ENCODE peak calls at places on chromosomes 5 and 9, in ten cellular contexts. A is activated naive CD4-positive, alpha-beta T cell; W is mesendoderm; J is left ventricle myocardium inferior; T is cardiac fibroblast; B is amniotic epithelial cell; N is H4; C is colonic mucosa; K is IMR-90; O is iPS-NIHi11. S is an unnamed sample.
A peak's percentile ranks its signal among the peaks of the same experiment; 100 is the strongest.

GRCh38 chr9:17531642-17532254 is 47.1 kb upstream of the SH3GL2 start:
- DNase-seq in A (no peak), W (peak; percentile 51), J (no peak), T (peak; percentile 67), B (peak; percentile 40), N (peak; percentile 16), C (peak; percentile 50), K (peak; percentile 60), O (peak; percentile 38), S (peak; percentile 32)

GRCh38 chr5:92939428-92939827 is 641.6 kb downstream of the NR2F1-AS1 start:
- DNase-seq in A (no peak), W (peak; percentile 51), J (no peak), T (peak; percentile 29), B (no peak), N (no peak), C (no peak), K (no peak), O (no peak), S (no peak)

GRCh38 chr9:112378441-112379176 is 1.3 kb upstream of the HSDL2 start:
- DNase-seq in A (no peak), W (peak; percentile 75), J (peak; percentile 21), T (no peak), B (no peak), N (no peak), C (peak; percentile 51), K (no peak), O (peak; percentile 10), S (no peak)

GRCh38 chr5:96433066-96433447 is at the start of gene PCSK1:
- DNase-seq in A (no peak), W (peak; percentile 59), J (no peak), T (no peak), B (no peak), N (no peak), C (no peak), K (no peak), O (peak; percentile 14), S (no peak)

GRCh38 chr5:8683528-8683927 is 814.6 kb downstream of the MTRR start:
- DNase-seq in A (no peak), W (no peak), J (no peak), T (no peak), B (peak; percentile 15), N (no peak), C (no peak), K (no peak), O (no peak), S (no peak)

GRCh38 chr5:73346878-73347408 is 101.6 kb downstream of the FOXD1 start:
- DNase-seq in A (no peak), W (no peak), J (no peak), T (no peak), B (no peak), N (no peak), C (no peak), K (no peak), O (no peak), S (no peak)

GRCh38 chr9:125631391-125632085 is 75.5 kb downstream of the MAPKAP1 start:
- DNase-seq in A (no peak), W (peak; percentile 65), J (no peak), T (peak; percentile 80), B (peak; percentile 76), N (peak; percentile 32), C (peak; percentile 40), K (peak; percentile 57), O (peak; percentile 46), S (peak; percentile 35)

GRCh38 chr5:158812381-158812780 is 287.3 kb downstream of the EBF1 start:
- DNase-seq in A (peak; percentile 9), W (peak; percentile 5), J (peak; percentile 18), T (no peak), B (no peak), N (no peak), C (peak; percentile 20), K (no peak), O (peak; percentile 19), S (no peak)

GRCh38 chr5:13470975-13471374 is 473.5 kb downstream of the DNAH5 start:
- DNase-seq in A (no peak), W (no peak), J (no peak), T (no peak), B (no peak), N (no peak), C (no peak), K (no peak), O (no peak), S (no peak)

GRCh38 chr9:115378758-115379157 is 260.8 kb upstream of the TNC start:
- DNase-seq in A (no peak), W (no peak), J (no peak), T (no peak), B (no peak), N (no peak), C (no peak), K (no peak), O (no peak), S (no peak)

GRCh38 chr5:133565993-133566392 is 46.3 kb downstream of the FSTL4 start:
- DNase-seq in A (no peak), W (peak; percentile 50), J (no peak), T (peak; percentile 22), B (peak; percentile 13), N (no peak), C (no peak), K (peak; percentile 18), O (peak; percentile 60), S (no peak)

GRCh38 chr5:123530728-123531127 is 18.8 kb downstream of the CSNK1G3 start:
- DNase-seq in A (no peak), W (no peak), J (no peak), T (no peak), B (no peak), N (no peak), C (no peak), K (no peak), O (no peak), S (no peak)

GRCh38 chr5:146528232-146528631 is 12.2 kb upstream of the GPR151 start:
- DNase-seq in A (no peak), W (no peak), J (no peak), T (peak; percentile 17), B (peak; percentile 14), N (no peak), C (no peak), K (no peak), O (no peak), S (no peak)

GRCh38 chr5:158498959-158499679 is 600.6 kb downstream of the EBF1 start:
- DNase-seq in A (no peak), W (no peak), J (no peak), T (no peak), B (no peak), N (no peak), C (no peak), K (no peak), O (no peak), S (no peak)

GRCh38 chr9:107948086-107948485 is 458.5 kb upstream of the KLF4 start:
- DNase-seq in A (no peak), W (peak; percentile 48), J (no peak), T (no peak), B (no peak), N (peak; percentile 49), C (no peak), K (no peak), O (no peak), S (no peak)

GRCh38 chr9:77802512-77803293 is 154.6 kb upstream of the GNA14 start:
- DNase-seq in A (no peak), W (no peak), J (no peak), T (no peak), B (no peak), N (no peak), C (no peak), K (no peak), O (no peak), S (no peak)

GRCh38 chr5:58259685-58260152 is 200.2 kb downstream of the PLK2 start:
- DNase-seq in A (no peak), W (peak; percentile 98), J (no peak), T (peak; percentile 69), B (peak; percentile 89), N (peak; percentile 76), C (no peak), K (peak; percentile 98), O (peak; percentile 62), S (no peak)

GRCh38 chr5:172775326-172776234 is 4.6 kb upstream of the DUSP1 start:
- DNase-seq in A (no peak), W (peak; percentile 39), J (peak; percentile 60), T (peak; percentile 94), B (peak; percentile 99), N (peak; percentile 69), C (peak; percentile 73), K (peak; percentile 90), O (no peak), S (no peak)

GRCh38 chr9:20207161-20207560 is 415.1 kb downstream of the MLLT3 start:
- DNase-seq in A (no peak), W (no peak), J (no peak), T (no peak), B (peak; percentile 22), N (no peak), C (no peak), K (no peak), O (no peak), S (no peak)

GRCh38 chr5:58071566-58071965 is 388.3 kb downstream of the PLK2 start:
- DNase-seq in A (no peak), W (peak; percentile 92), J (peak; percentile 61), T (no peak), B (no peak), N (no peak), C (no peak), K (no peak), O (peak; percentile 22), S (no peak)

GRCh38 chr5:93589348-93589662 is 6.3 kb downstream of the NR2F1 start:
- DNase-seq in A (no peak), W (no peak), J (no peak), T (no peak), B (no peak), N (no peak), C (no peak), K (no peak), O (no peak), S (no peak)

GRCh38 chr5:83721878-83722779 is 1.5 kb upstream of the HAPLN1 start:
- DNase-seq in A (no peak), W (peak; percentile 93), J (peak; percentile 57), T (peak; percentile 79), B (peak; percentile 78), N (peak; percentile 75), C (peak; percentile 91), K (peak; percentile 63), O (peak; percentile 79), S (peak; percentile 37)

GRCh38 chr5:74136276-74136675 is 504.3 kb downstream of the ENC1 start:
- DNase-seq in A (no peak), W (no peak), J (no peak), T (no peak), B (no peak), N (no peak), C (no peak), K (no peak), O (no peak), S (no peak)

GRCh38 chr9:89442016-89442415 is 55.9 kb downstream of the SEMA4D start:
- DNase-seq in A (no peak), W (no peak), J (no peak), T (no peak), B (no peak), N (no peak), C (no peak), K (no peak), O (no peak), S (no peak)

GRCh38 chr9:137757613-137758029 is 120.0 kb upstream of the CACNA1B start:
- DNase-seq in A (no peak), W (no peak), J (no peak), T (peak; percentile 40), B (peak; percentile 64), N (peak; percentile 31), C (no peak), K (peak; percentile 86), O (no peak), S (no peak)

GRCh38 chr9:3879315-3879714 is 353.5 kb upstream of the RFX3 start:
- DNase-seq in A (no peak), W (no peak), J (no peak), T (no peak), B (no peak), N (no peak), C (no peak), K (no peak), O (no peak), S (no peak)

GRCh38 chr5:135138116-135138850 is 104.3 kb upstream of the PITX1 start:
- DNase-seq in A (no peak), W (no peak), J (no peak), T (no peak), B (peak; percentile 78), N (no peak), C (no peak), K (peak; percentile 32), O (no peak), S (no peak)

GRCh38 chr9:124282442-124283231 is 24.9 kb downstream of the NEK6 start:
- DNase-seq in A (no peak), W (no peak), J (peak; percentile 70), T (peak; percentile 97), B (peak; percentile 67), N (peak; percentile 59), C (peak; percentile 70), K (peak; percentile 79), O (no peak), S (no peak)